ENCODE peak calls at places on chromosomes 4 and X, in four cellular contexts. A, B, C and P are unnamed samples.

GRCh38 chr4:19187709-19188108 is 1064.0 kb upstream of the SLIT2 start:
- DNase-seq in A (no peak), B (no peak), C (no peak), P (no peak)

GRCh38 chrX:12488220-12488619 is 303.0 kb upstream of the PRPS2 start:
- DNase-seq in A (no peak), B (no peak), C (no peak), P (no peak)

GRCh38 chrX:16653424-16653823 is 3.5 kb downstream of the S100G start:
- DNase-seq in A (no peak), B (no peak), C (no peak), P (no peak)

GRCh38 chrX:30039768-30040167 is 175.6 kb upstream of the MAGEB2 start:
- DNase-seq in A (no peak), B (no peak), C (no peak), P (no peak)

GRCh38 chrX:45309096-45309495 is 108.4 kb upstream of the DIPK2B start:
- DNase-seq in A (no peak), B (no peak), C (no peak), P (no peak)

GRCh38 chr4:24810016-24810415 is 14.6 kb downstream of the SOD3 start:
- DNase-seq in A (no peak), B (no peak), C (no peak), P (no peak)

GRCh38 chr4:41957634-41958033 is 22.4 kb downstream of the TMEM33 start:
- DNase-seq in A (peak), B (no peak), C (peak), P (peak)

GRCh38 chr4:144355809-144356757 is 215.6 kb upstream of the GYPA start:
- DNase-seq in A (no peak), B (no peak), C (peak), P (peak)

GRCh38 chr4:76723916-76724315 is 174.0 kb downstream of the SOWAHB start:
- DNase-seq in A (no peak), B (no peak), C (no peak), P (no peak)

GRCh38 chr4:88320174-88320779 is 35.9 kb upstream of the PPM1K start:
- DNase-seq in A (no peak), B (no peak), C (no peak), P (peak)

GRCh38 chr4:79210636-79211049 is 115.2 kb downstream of the NAA11 start:
- DNase-seq in A (no peak), B (no peak), C (no peak), P (no peak)

GRCh38 chr4:10584042-10584441 is 100.5 kb downstream of the CLNK start:
- DNase-seq in A (no peak), B (no peak), C (peak), P (peak)

GRCh38 chrX:106862972-106863688 is 40.0 kb downstream of the RIPPLY1 start:
- DNase-seq in A (no peak), B (peak), C (peak), P (peak)

GRCh38 chrX:134694333-134694925 is 36.2 kb upstream of the PLAC1 start:
- DNase-seq in A (no peak), B (no peak), C (no peak), P (no peak)

GRCh38 chr4:86664959-86665358 is 70.8 kb downstream of the PTPN13 start:
- DNase-seq in A (no peak), B (no peak), C (no peak), P (no peak)

GRCh38 chr4:1674682-1675081 is 9.4 kb downstream of the FAM53A start:
- DNase-seq in A (no peak), B (no peak), C (no peak), P (no peak)

GRCh38 chrX:14398725-14399124 is 130.6 kb upstream of the GLRA2 start:
- DNase-seq in A (no peak), B (no peak), C (no peak), P (no peak)

GRCh38 chr4:119728692-119729593 is 100.3 kb upstream of the PDE5A start:
- DNase-seq in A (no peak), B (no peak), C (no peak), P (no peak)

GRCh38 chr4:40058121-40058520 is 1.5 kb downstream of the N4BP2 start:
- DNase-seq in A (no peak), B (no peak), C (no peak), P (no peak)

GRCh38 chrX:103148075-103148474 is 55.1 kb upstream of the NXF3 start:
- DNase-seq in A (no peak), B (no peak), C (no peak), P (no peak)

GRCh38 chr4:5203309-5203708 is 152.0 kb downstream of the STK32B start:
- DNase-seq in A (no peak), B (no peak), C (no peak), P (no peak)

GRCh38 chr4:8303485-8304281 is 34.1 kb downstream of the HTRA3 start:
- DNase-seq in A (peak), B (peak), C (peak), P (peak)

GRCh38 chr4:8306511-8307021 is 37.0 kb downstream of the HTRA3 start:
- DNase-seq in A (no peak), B (no peak), C (no peak), P (no peak)

GRCh38 chr4:8303081-8303480 is 33.5 kb downstream of the HTRA3 start:
- DNase-seq in A (no peak), B (peak), C (no peak), P (no peak)

GRCh38 chr4:8305851-8306361 is 36.4 kb downstream of the HTRA3 start:
- DNase-seq in A (no peak), B (no peak), C (no peak), P (no peak)

GRCh38 chr4:8304827-8305695 is 35.5 kb downstream of the HTRA3 start:
- DNase-seq in A (no peak), B (peak), C (no peak), P (no peak)
- TF ChIP-seq JUN in A (no peak), B (no peak), C (no peak), P (no peak)

GRCh38 chr4:184283659-184284335 is 66.1 kb upstream of the ENPP6 start:
- DNase-seq in A (peak), B (no peak), C (no peak), P (no peak)

GRCh38 chr4:184282895-184283654 is 65.4 kb upstream of the ENPP6 start:
- DNase-seq in A (no peak), B (no peak), C (no peak), P (no peak)

GRCh38 chr4:184280591-184281071 is 63.0 kb upstream of the ENPP6 start:
- DNase-seq in A (peak), B (no peak), C (peak), P (no peak)

GRCh38 chr4:184281231-184282139 is 63.8 kb upstream of the ENPP6 start:
- DNase-seq in A (no peak), B (peak), C (no peak), P (no peak)

GRCh38 chr4:184282251-184282713 is 64.6 kb upstream of the ENPP6 start:
- DNase-seq in A (no peak), B (no peak), C (peak), P (no peak)
- H3K27ac ChIP-seq in A (no peak), B (no peak), C (no peak), P (no peak)

DNA sequence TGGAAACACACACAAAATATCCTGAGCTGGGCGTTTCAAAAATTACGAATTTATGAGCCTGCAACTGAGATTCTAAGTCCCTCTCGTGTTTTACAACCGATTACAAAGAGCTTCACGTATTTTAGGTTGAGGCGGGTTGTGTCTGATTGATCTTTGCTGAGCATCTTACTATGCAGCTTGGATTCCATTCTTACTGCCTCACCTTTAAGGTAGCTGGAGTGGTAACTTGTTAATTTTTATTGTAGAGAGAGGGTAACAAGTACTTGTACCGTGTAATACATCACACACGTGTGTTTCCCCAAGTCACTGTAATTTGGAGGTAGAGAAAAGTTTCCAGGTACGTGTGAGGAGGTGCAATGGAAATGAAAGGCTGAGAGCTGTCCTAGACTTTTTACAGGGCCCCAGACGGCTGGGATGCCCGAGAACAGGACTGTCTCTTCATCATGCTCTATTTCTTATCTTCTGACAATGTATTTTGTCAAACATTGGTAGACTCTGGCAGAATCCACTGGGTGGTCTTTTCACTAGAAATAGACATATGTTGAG is 97.8 kb upstream of the TENM3 start:
- DNase-seq in A (no peak), B (no peak), C (no peak), P (no peak)
- H3K9ac ChIP-seq in A (no peak), B (peak), C (no peak), P (no peak)

GRCh38 chr4:26086621-26087068 is 172.6 kb downstream of the SMIM20 start:
- DNase-seq in A (no peak), B (no peak), C (no peak), P (no peak)
- TF ChIP-seq JUN in A (no peak), B (no peak), C (no peak), P (no peak)

GRCh38 chr4:185567828-185568442 is 32.6 kb upstream of the PDLIM3 start:
- DNase-seq in A (no peak), B (no peak), C (peak), P (peak)
- H3K27ac ChIP-seq in A (no peak), B (no peak), C (peak), P (peak)

GRCh38 chr4:7015383-7016035 is 27.7 kb upstream of the TADA2B start:
- DNase-seq in A (no peak), B (no peak), C (no peak), P (no peak)
- H3K9ac ChIP-seq in A (peak), B (no peak), C (no peak), P (no peak)